ENCODE peak calls at places on chromosomes 4 and X, in nine cellular contexts. S is right cardiac atrium, W is heart left ventricle, O is tibial artery, J is neuronal stem cell, Y is cardiac muscle cell, B is tibial nerve, E is GM23248, A is adrenal gland. D is an unnamed sample. For H3K4me1 and H3K27me3, the result is how much of the 10 kb centered on the place peaks cover.

GRCh38 chr4:46648088-46648744 is 258.3 kb upstream of the GABRA2 start:
- DNase-seq in S (no peak), W (no peak), O (no peak), J (peak), Y (peak), B (no peak), E (peak), A (no peak), D (peak)

GRCh38 chrX:13699183-13699826 is 10.4 kb downstream of the RAB9A start:
- DNase-seq in S (peak), W (no peak), O (no peak), J (no peak), Y (no peak), B (no peak), E (peak), A (no peak), D (no peak)

GRCh38 chr4:1760521-1761001 is 32.5 kb upstream of the FGFR3 start:
- DNase-seq in S (no peak), W (no peak), O (no peak), J (no peak), Y (no peak), B (no peak), E (no peak), A (no peak), D (no peak)

GRCh38 chrX:48695524-48695875 is 1.0 kb upstream of the SUV39H1 start:
- DNase-seq in S (no peak), W (no peak), O (no peak), J (no peak), Y (no peak), B (no peak), E (peak), A (no peak), D (no peak)

GRCh38 chr4:143207555-143207954 is 22.8 kb downstream of the USP38 start:
- DNase-seq in S (no peak), W (no peak), O (no peak), J (no peak), Y (peak), B (no peak), E (peak), A (no peak), D (no peak)

GRCh38 chr4:5921981-5922380 is 29.1 kb upstream of the CRMP1 start:
- DNase-seq in S (no peak), W (no peak), O (no peak), J (no peak), Y (no peak), B (no peak), E (no peak), A (no peak), D (no peak)

GRCh38 chr4:46073778-46074177 is 50.1 kb downstream of the GABRG1 start:
- DNase-seq in S (no peak), W (no peak), O (no peak), J (no peak), Y (no peak), B (no peak), E (no peak), A (no peak), D (no peak)

GRCh38 chr4:140049924-140050681 is 103.9 kb downstream of the MAML3 start:
- DNase-seq in S (no peak), W (no peak), O (no peak), J (no peak), Y (peak), B (no peak), E (peak), A (no peak), D (peak)

GRCh38 chr4:112509243-112510190 is 6.5 kb downstream of the NEUROG2 start:
- DNase-seq in S (no peak), W (no peak), O (no peak), J (peak), Y (no peak), B (no peak), E (peak), A (no peak), D (no peak)

GRCh38 chr4:12881945-12882589 is 602.1 kb downstream of the RAB28 start:
- DNase-seq in S (no peak), W (no peak), O (no peak), J (no peak), Y (no peak), B (no peak), E (no peak), A (no peak), D (no peak)

GRCh38 chrX:25202827-25203226 is 187.1 kb upstream of the ARX start:
- DNase-seq in S (no peak), W (no peak), O (no peak), J (no peak), Y (no peak), B (no peak), E (no peak), A (no peak), D (no peak)

GRCh38 chr4:2331519-2332200 is 69.8 kb upstream of the MXD4 start:
- DNase-seq in S (no peak), W (no peak), O (no peak), J (no peak), Y (no peak), B (no peak), E (no peak), A (no peak), D (no peak)

GRCh38 chr4:173001571-173001970 is 167.0 kb upstream of the GALNT7 start:
- DNase-seq in S (no peak), W (no peak), O (no peak), J (no peak), Y (peak), B (no peak), E (peak), A (no peak), D (no peak)

GRCh38 chrX:101550825-101551767 is 749 bp downstream of the ARMCX1 start:
- DNase-seq in S (peak), W (peak), O (peak), J (peak), Y (peak), B (peak), E (peak), A (peak), D (peak)

GRCh38 chr4:14169460-14169859 is 541.9 kb upstream of the BOD1L1 start:
- DNase-seq in S (no peak), W (no peak), O (no peak), J (no peak), Y (peak), B (no peak), E (peak), A (no peak), D (no peak)

GRCh38 chr4:6270691-6271121 is 1.1 kb downstream of the WFS1 start:
- DNase-seq in S (no peak), W (peak), O (no peak), J (no peak), Y (peak), B (no peak), E (peak), A (no peak), D (no peak)

GRCh38 chr4:101972791-101973190 is 182.3 kb downstream of the BANK1 start:
- DNase-seq in S (no peak), W (no peak), O (no peak), J (no peak), Y (no peak), B (no peak), E (no peak), A (no peak), D (no peak)

GRCh38 chr4:7876096-7876993 is 63.3 kb downstream of the AFAP1 start:
- DNase-seq in S (no peak), W (no peak), O (no peak), J (no peak), Y (peak), B (no peak), E (peak), A (no peak), D (no peak)

GRCh38 chrX:120566817-120567216 is 6.1 kb upstream of the CUL4B start:
- DNase-seq in S (no peak), W (no peak), O (no peak), J (no peak), Y (no peak), B (no peak), E (no peak), A (no peak), D (no peak)

GRCh38 chrX:12947545-12948235 is 27.2 kb upstream of the TMSB4X start:
- DNase-seq in S (no peak), W (no peak), O (no peak), J (no peak), Y (no peak), B (no peak), E (no peak), A (no peak), D (no peak)

GRCh38 chrX:125436855-125437254 is 117.2 kb downstream of the TEX13C start:
- DNase-seq in S (no peak), W (no peak), O (no peak), J (peak), Y (peak), B (no peak), E (peak), A (no peak), D (peak)

GRCh38 chrX:69546417-69546816 is 42.3 kb downstream of the NALF2 start:
- DNase-seq in S (no peak), W (no peak), O (no peak), J (no peak), Y (no peak), B (no peak), E (no peak), A (no peak), D (peak)

GRCh38 chrX:102697506-102697905 is 14.7 kb upstream of the GPRASP2 start:
- DNase-seq in S (no peak), W (no peak), O (no peak), J (no peak), Y (peak), B (no peak), E (peak), A (no peak), D (no peak)

GRCh38 chrX:16638533-16638932 is 11.4 kb upstream of the S100G start:
- DNase-seq in S (no peak), W (no peak), O (no peak), J (no peak), Y (no peak), B (no peak), E (no peak), A (no peak), D (no peak)

DNA sequence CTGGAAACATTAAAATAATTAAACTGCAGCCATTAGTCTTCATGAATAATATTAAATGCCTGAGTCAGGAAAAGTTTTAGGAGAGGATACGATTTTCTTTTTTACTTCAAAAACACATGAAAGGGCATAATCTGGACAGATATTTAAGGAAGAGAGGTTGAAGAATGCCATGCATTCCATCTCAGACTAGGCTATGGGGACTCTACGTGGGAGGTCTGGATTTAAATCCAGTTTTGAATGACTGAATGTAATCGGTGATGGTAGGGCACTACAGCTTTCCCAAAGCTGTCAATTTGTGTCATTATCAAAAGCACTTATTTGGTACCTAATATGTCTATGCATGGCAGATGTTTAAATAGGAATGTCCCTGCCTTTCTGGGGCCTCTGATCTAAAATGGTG is 59.3 kb upstream of the RPL34 start:
- DNase-seq in S (no peak), W (no peak), O (no peak), J (no peak), Y (peak), B (no peak), E (no peak), A (no peak), D (peak)
- H3K4me1 ChIP-seq in S (under half), W (under half), O (under half), J (under half), Y (under half), B (under half), E (under half), A (under half), D (half or more)

GRCh38 chr4:11426003-11426402 is 2.7 kb downstream of the HS3ST1 start:
- DNase-seq in S (no peak), W (no peak), O (no peak), J (no peak), Y (no peak), B (no peak), E (no peak), A (no peak), D (no peak)
- H3K27me3 ChIP-seq in S (under half), W (under half), O (under half), J (under half), Y (under half), B (under half), E (under half), A (under half), D (under half)

GRCh38 chr4:74543983-74544382 is 99.0 kb downstream of the AREG start:
- DNase-seq in S (no peak), W (no peak), O (no peak), J (no peak), Y (peak), B (no peak), E (peak), A (no peak), D (no peak)
- H3K27ac ChIP-seq in S (no peak), W (no peak), O (no peak), J (no peak), Y (no peak), B (no peak), E (peak), A (no peak), D (no peak)

GRCh38 chr4:26860922-26861433 is 337 bp downstream of the STIM2 start:
- DNase-seq in S (peak), W (peak), O (peak), J (peak), Y (peak), B (no peak), E (peak), A (peak), D (peak)
- H3K4me1 ChIP-seq in S (under half), W (under half), O (under half), J (under half), Y (under half), B (under half), E (under half), A (under half), D (under half)

DNA sequence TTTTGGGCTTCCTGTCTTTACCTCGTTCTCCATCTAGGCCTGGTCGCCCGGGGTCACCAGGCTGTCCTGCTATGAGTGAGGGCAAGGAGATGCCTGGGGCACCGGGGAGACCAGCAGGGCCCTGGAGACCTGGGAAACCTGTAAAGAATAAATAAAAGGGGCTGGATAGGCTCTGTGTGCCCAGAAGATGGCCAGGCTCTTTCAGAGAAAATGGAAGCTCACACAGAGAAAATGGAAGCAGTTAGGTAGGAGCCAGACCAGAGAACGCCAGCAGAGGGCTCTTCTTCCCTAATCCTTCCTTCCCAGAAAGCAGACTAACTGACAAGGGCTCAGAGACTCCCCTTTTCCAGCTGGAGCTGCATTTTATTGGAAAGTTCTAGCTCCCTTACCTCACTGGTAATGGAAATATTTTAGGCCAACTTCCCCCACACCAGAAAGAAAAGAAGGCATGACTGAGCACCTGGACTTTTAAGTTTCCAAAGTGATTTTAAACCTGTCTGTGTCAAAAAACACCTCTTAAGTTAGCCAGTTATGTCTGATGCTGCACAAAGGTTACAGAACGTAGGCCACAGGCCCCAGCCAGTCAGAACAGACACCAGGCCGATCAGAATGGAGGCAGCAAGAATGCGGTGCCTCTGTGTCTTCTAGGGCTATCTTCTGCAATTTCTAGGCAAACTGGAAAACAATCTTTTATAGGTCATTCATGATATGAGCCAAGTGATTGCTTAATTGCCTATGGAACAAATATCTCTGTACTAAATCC is 74.0 kb downstream of the ATG4A start:
- DNase-seq in S (no peak), W (no peak), O (no peak), J (peak), Y (peak), B (no peak), E (peak), A (peak), D (peak)
- H3K27me3 ChIP-seq in S (under half), W (under half), O (under half), J (under half), Y (under half), B (under half), E (under half), A (under half), D (under half)

DNA sequence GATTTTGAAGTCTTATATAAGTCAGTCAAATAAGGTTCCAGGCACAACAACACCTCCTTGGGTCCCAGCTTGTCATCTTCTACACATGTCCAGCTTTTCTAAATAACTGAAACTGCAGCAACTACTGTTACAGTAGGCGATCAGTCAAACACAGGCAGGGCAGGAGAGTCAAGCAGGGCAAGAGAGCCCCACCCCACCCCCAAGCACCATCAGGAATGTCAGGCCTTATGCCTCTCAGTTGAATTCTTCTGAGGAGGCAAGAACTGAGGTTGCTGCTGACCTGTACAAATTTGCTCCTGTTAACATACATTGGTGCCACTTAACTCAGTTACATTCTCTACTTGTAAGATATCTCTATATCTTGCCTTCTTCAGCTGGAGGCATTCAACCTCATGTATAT is 608.8 kb upstream of the PCDH10 start:
- DNase-seq in S (no peak), W (no peak), O (no peak), J (no peak), Y (no peak), B (no peak), E (no peak), A (no peak), D (no peak)
- H3K27ac ChIP-seq in S (no peak), W (no peak), O (no peak), J (no peak), Y (no peak), B (no peak), E (no peak), A (no peak), D (no peak)

GRCh38 chrX:154380787-154381186 is 1.7 kb downstream of the EMD start:
- DNase-seq in S (no peak), W (no peak), O (no peak), J (no peak), Y (no peak), B (no peak), E (no peak), A (no peak), D (no peak)

GRCh38 chrX:154380153-154380552 is 1.1 kb downstream of the EMD start:
- DNase-seq in S (no peak), W (no peak), O (no peak), J (no peak), Y (peak), B (no peak), E (peak), A (no peak), D (no peak)

GRCh38 chrX:154379569-154379951 is 465 bp downstream of the EMD start:
- DNase-seq in S (no peak), W (no peak), O (no peak), J (no peak), Y (no peak), B (no peak), E (peak), A (no peak), D (no peak)

GRCh38 chrX:154382483-154383069 is 3.5 kb downstream of the EMD start:
- DNase-seq in S (peak), W (no peak), O (no peak), J (no peak), Y (no peak), B (no peak), E (no peak), A (no peak), D (no peak)

DNA sequence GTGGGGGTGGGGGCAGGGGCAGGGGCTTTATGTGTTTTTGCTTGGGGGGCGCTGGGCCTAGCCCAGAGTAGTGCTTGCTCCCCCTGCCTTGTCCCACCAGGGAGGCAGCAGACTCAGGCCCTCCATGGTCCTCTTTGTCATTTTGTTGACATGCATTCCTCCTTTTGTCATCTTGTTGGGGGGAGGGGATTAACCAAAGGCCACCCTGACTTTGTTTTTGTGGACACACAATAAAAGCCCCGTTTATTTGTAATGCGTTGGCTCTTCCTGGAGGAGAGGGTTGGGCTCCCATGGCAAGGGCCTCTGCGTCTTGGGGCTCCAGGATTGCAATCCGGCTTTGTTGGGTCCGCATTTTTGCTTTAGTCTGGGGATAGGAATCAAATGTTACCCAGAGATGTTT is 2.2 kb downstream of the EMD start:
- DNase-seq in S (no peak), W (no peak), O (no peak), J (no peak), Y (no peak), B (no peak), E (no peak), A (no peak), D (no peak)
- H3K4me1 ChIP-seq in S (under half), W (under half), O (under half), J (under half), Y (under half), B (under half), E (under half), A (under half), D (under half)

GRCh38 chrX:153426204-153426603 is 14.9 kb downstream of the ZFP92 start:
- DNase-seq in S (no peak), W (no peak), O (no peak), J (no peak), Y (no peak), B (no peak), E (no peak), A (no peak), D (no peak)

GRCh38 chrX:153420851-153421599 is 9.8 kb downstream of the ZFP92 start:
- DNase-seq in S (no peak), W (no peak), O (no peak), J (no peak), Y (no peak), B (no peak), E (no peak), A (no peak), D (no peak)

GRCh38 chrX:153421856-153422255 is 10.6 kb downstream of the ZFP92 start:
- DNase-seq in S (no peak), W (no peak), O (no peak), J (no peak), Y (no peak), B (no peak), E (no peak), A (no peak), D (no peak)

GRCh38 chrX:153423652-153424051 is 12.4 kb downstream of the ZFP92 start:
- DNase-seq in S (peak), W (no peak), O (peak), J (no peak), Y (peak), B (no peak), E (no peak), A (peak), D (no peak)
- H3K27me3 ChIP-seq in S (under half), W (under half), O (under half), J (under half), Y (under half), B (under half), E (under half), A (under half), D (under half)